ENCODE peak calls at places on chromosomes 12 and 14, in six cellular contexts. L is left cardiac atrium, I is EH, B is iPS-NIHi11, E is stomach, W is body of pancreas. M is an unnamed sample.

GRCh38 chr12:69027411-69027811 is 94.4 kb upstream of the CPM start:
- DNase-seq in L (no peak), I (peak), B (no peak), E (no peak), W (no peak), M (no peak)

GRCh38 chr12:45402288-45402687 is 186.4 kb downstream of the ANO6 start:
- DNase-seq in L (no peak), I (no peak), B (no peak), E (no peak), W (no peak), M (peak)

GRCh38 chr12:112419269-112420133 is 754 bp downstream of the PTPN11 start:
- DNase-seq in L (peak), I (peak), B (peak), E (peak), W (peak), M (no peak)

GRCh38 chr12:1576410-1577240 is 17.8 kb downstream of the FBXL14 start:
- DNase-seq in L (peak), I (peak), B (no peak), E (no peak), W (peak), M (peak)

GRCh38 chr12:121792607-121793500 is 634 bp downstream of the RHOF start:
- DNase-seq in L (no peak), I (no peak), B (no peak), E (peak), W (no peak), M (no peak)

GRCh38 chr12:114302117-114302516 is 103.8 kb downstream of the TBX5 start:
- DNase-seq in L (no peak), I (no peak), B (peak), E (no peak), W (no peak), M (no peak)

GRCh38 chr12:50017047-50017446 is 8.2 kb downstream of the RACGAP1 start:
- DNase-seq in L (peak), I (peak), B (no peak), E (peak), W (peak), M (no peak)

GRCh38 chr12:6919588-6919987 is 5.2 kb downstream of the ENO2 start:
- DNase-seq in L (no peak), I (no peak), B (no peak), E (no peak), W (no peak), M (no peak)

GRCh38 chr14:69553221-69553620 is 21.4 kb downstream of the CCDC177 start:
- DNase-seq in L (no peak), I (peak), B (no peak), E (no peak), W (no peak), M (no peak)

GRCh38 chr14:74979442-74980397 is 23.0 kb upstream of the EIF2B2 start:
- DNase-seq in L (no peak), I (peak), B (peak), E (no peak), W (no peak), M (peak)

GRCh38 chr14:95487669-95488084 is 28.8 kb downstream of the SYNE3 start:
- DNase-seq in L (no peak), I (no peak), B (no peak), E (no peak), W (no peak), M (no peak)

GRCh38 chr14:53391156-53391555 is 238.0 kb upstream of the DDHD1 start:
- DNase-seq in L (peak), I (peak), B (no peak), E (no peak), W (no peak), M (no peak)

GRCh38 chr12:108729612-108730336 is 1.5 kb downstream of the CORO1C start:
- DNase-seq in L (no peak), I (peak), B (no peak), E (no peak), W (no peak), M (peak)

GRCh38 chr12:2958432-2959193 is 584 bp upstream of the TEAD4 start:
- DNase-seq in L (peak), I (peak), B (peak), E (peak), W (peak), M (peak)

GRCh38 chr12:110689002-110689600 is at the start of gene HVCN1:
- DNase-seq in L (peak), I (peak), B (peak), E (peak), W (peak), M (no peak)

GRCh38 chr12:69324797-69325466 is 23.2 kb upstream of the LYZ start:
- DNase-seq in L (no peak), I (no peak), B (no peak), E (no peak), W (no peak), M (no peak)

GRCh38 chr12:132185698-132186097 is 41.4 kb downstream of the NOC4L start:
- DNase-seq in L (no peak), I (no peak), B (no peak), E (no peak), W (no peak), M (no peak)

GRCh38 chr14:76836029-76836630 is 9.9 kb downstream of the LRRC74A start:
- DNase-seq in L (no peak), I (peak), B (no peak), E (no peak), W (peak), M (no peak)

GRCh38 chr12:47234576-47235141 is 154.9 kb upstream of the AMIGO2 start:
- DNase-seq in L (no peak), I (no peak), B (peak), E (no peak), W (no peak), M (no peak)

GRCh38 chr12:4031703-4032291 is 158.6 kb upstream of the PARP11 start:
- DNase-seq in L (peak), I (peak), B (no peak), E (no peak), W (peak), M (no peak)

GRCh38 chr14:95675486-95675885 is 10.7 kb upstream of the TCL1B start:
- DNase-seq in L (no peak), I (no peak), B (no peak), E (no peak), W (no peak), M (no peak)